ENCODE peak calls at places on chromosomes 4 and X, in ten cellular contexts. E, M, J, D, H, F, B, Y, O and C are unnamed samples.

GRCh38 chr4:40255722-40256281 is 59.0 kb downstream of the RHOH start:
- DNase-seq in E (no peak), M (peak; percentile 96), J (no peak), D (no peak), H (peak; percentile 97), F (no peak), B (peak; percentile 82), Y (no peak), O (peak; percentile 81), C (peak; percentile 70)

GRCh38 chrX:41033299-41033698 is 51.9 kb upstream of the USP9X start:
- DNase-seq in E (no peak), M (no peak), J (no peak), D (no peak), H (no peak), F (no peak), B (no peak), Y (no peak), O (no peak), C (no peak)

GRCh38 chr4:148926861-148927260 is 484.6 kb upstream of the NR3C2 start:
- DNase-seq in E (no peak), M (peak; percentile 4), J (no peak), D (no peak), H (no peak), F (peak; percentile 30), B (no peak), Y (no peak), O (peak; percentile 87), C (no peak)

GRCh38 chr4:144709159-144709558 is 63.2 kb downstream of the HHIP start:
- DNase-seq in E (no peak), M (peak; percentile 69), J (no peak), D (no peak), H (peak; percentile 75), F (no peak), B (peak; percentile 31), Y (no peak), O (no peak), C (no peak)

GRCh38 chr4:154719087-154719486 is 24.7 kb upstream of the LRAT start:
- DNase-seq in E (no peak), M (peak; percentile 53), J (no peak), D (no peak), H (peak; percentile 15), F (no peak), B (peak; percentile 33), Y (no peak), O (peak; percentile 3), C (peak; percentile 50)

GRCh38 chr4:140707325-140707724 is 48.9 kb downstream of the TBC1D9 start:
- DNase-seq in E (no peak), M (no peak), J (no peak), D (no peak), H (no peak), F (no peak), B (no peak), Y (no peak), O (no peak), C (no peak)

GRCh38 chr4:85682391-85682790 is 207.4 kb downstream of the ARHGAP24 start:
- DNase-seq in E (no peak), M (no peak), J (no peak), D (no peak), H (no peak), F (no peak), B (no peak), Y (no peak), O (no peak), C (no peak)

GRCh38 chr4:10879411-10880110 is 195.0 kb upstream of the CLNK start:
- DNase-seq in E (no peak), M (peak; percentile 7), J (no peak), D (no peak), H (no peak), F (no peak), B (peak; percentile 1), Y (no peak), O (peak; percentile 41), C (no peak)

GRCh38 chr4:1116837-1117236 is 3.5 kb upstream of the RNF212 start:
- DNase-seq in E (no peak), M (no peak), J (no peak), D (peak; percentile 58), H (peak; percentile 13), F (no peak), B (no peak), Y (no peak), O (peak; percentile 16), C (no peak)

GRCh38 chrX:24325231-24325630 is 11.4 kb upstream of the SUPT20HL2 start:
- DNase-seq in E (no peak), M (no peak), J (no peak), D (no peak), H (no peak), F (no peak), B (no peak), Y (no peak), O (no peak), C (no peak)

GRCh38 chr4:46329118-46329976 is 60.6 kb downstream of the GABRA2 start:
- DNase-seq in E (no peak), M (peak; percentile 82), J (peak; percentile 16), D (peak; percentile 63), H (no peak), F (no peak), B (peak; percentile 6), Y (no peak), O (no peak), C (peak; percentile 23)

GRCh38 chr4:138090145-138090917 is 151.8 kb downstream of the SLC7A11 start:
- DNase-seq in E (peak; percentile 11), M (peak; percentile 89), J (peak; percentile 51), D (peak; percentile 87), H (peak; percentile 86), F (no peak), B (peak; percentile 67), Y (peak; percentile 2), O (peak; percentile 89), C (peak; percentile 76)

GRCh38 chr4:13694256-13694655 is 66.7 kb upstream of the BOD1L1 start:
- DNase-seq in E (no peak), M (no peak), J (no peak), D (no peak), H (no peak), F (no peak), B (no peak), Y (no peak), O (no peak), C (no peak)

GRCh38 chr4:186657766-186658165 is 65.9 kb downstream of the FAT1 start:
- DNase-seq in E (no peak), M (peak; percentile 44), J (no peak), D (peak; percentile 23), H (peak; percentile 28), F (no peak), B (no peak), Y (no peak), O (peak; percentile 40), C (peak; percentile 68)

GRCh38 chr4:155434904-155435303 is 58.1 kb upstream of the MAP9 start:
- DNase-seq in E (no peak), M (peak; percentile 10), J (no peak), D (no peak), H (no peak), F (no peak), B (no peak), Y (no peak), O (no peak), C (no peak)

GRCh38 chrX:153499258-153499657 is 4.5 kb downstream of the BGN start:
- DNase-seq in E (no peak), M (no peak), J (no peak), D (no peak), H (no peak), F (no peak), B (no peak), Y (no peak), O (no peak), C (no peak)

GRCh38 chr4:79227896-79228295 is 98.0 kb downstream of the NAA11 start:
- DNase-seq in E (peak; percentile 44), M (peak; percentile 60), J (no peak), D (no peak), H (no peak), F (no peak), B (no peak), Y (no peak), O (peak; percentile 75), C (no peak)

GRCh38 chrX:40465735-40466551 is 114.8 kb upstream of the ATP6AP2 start:
- DNase-seq in E (no peak), M (no peak), J (no peak), D (no peak), H (no peak), F (no peak), B (no peak), Y (no peak), O (no peak), C (no peak)

GRCh38 chr4:76897522-76898384 is at the start of gene SOWAHB:
- DNase-seq in E (no peak), M (no peak), J (peak; percentile 44), D (no peak), H (no peak), F (peak; percentile 90), B (peak; percentile 81), Y (no peak), O (no peak), C (no peak)

GRCh38 chr4:7911044-7911578 is 28.6 kb downstream of the AFAP1 start:
- DNase-seq in E (no peak), M (peak; percentile 85), J (peak; percentile 81), D (no peak), H (peak; percentile 92), F (no peak), B (no peak), Y (no peak), O (peak; percentile 95), C (no peak)

GRCh38 chrX:148133099-148133725 is 152.1 kb downstream of the FMR1NB start:
- DNase-seq in E (no peak), M (peak; percentile 0), J (no peak), D (no peak), H (no peak), F (no peak), B (no peak), Y (no peak), O (peak; percentile 19), C (no peak)

GRCh38 chr4:104424368-104424921 is 70.2 kb downstream of the CXXC4 start:
- DNase-seq in E (no peak), M (no peak), J (no peak), D (peak; percentile 66), H (no peak), F (no peak), B (no peak), Y (no peak), O (no peak), C (no peak)

GRCh38 chr4:121758896-121759568 is 5.9 kb downstream of the SMIM43 start:
- DNase-seq in E (no peak), M (peak; percentile 68), J (no peak), D (no peak), H (no peak), F (no peak), B (no peak), Y (no peak), O (peak; percentile 22), C (no peak)

GRCh38 chrX:295136-295535 is 14.0 kb downstream of the PLCXD1 start:
- DNase-seq in E (no peak), M (no peak), J (no peak), D (no peak), H (no peak), F (peak; percentile 61), B (no peak), Y (no peak), O (no peak), C (no peak)

GRCh38 chr4:1975391-1975801 is 33.4 kb downstream of the NELFA start:
- DNase-seq in E (no peak), M (no peak), J (no peak), D (no peak), H (no peak), F (no peak), B (no peak), Y (no peak), O (peak; percentile 56), C (no peak)

GRCh38 chr4:74543247-74543670 is 98.3 kb downstream of the AREG start:
- DNase-seq in E (no peak), M (no peak), J (no peak), D (no peak), H (no peak), F (no peak), B (peak; percentile 76), Y (no peak), O (no peak), C (no peak)

GRCh38 chrX:46912673-46913491 is 661 bp downstream of the JADE3 start:
- DNase-seq in E (peak; percentile 35), M (peak; percentile 39), J (peak; percentile 72), D (peak; percentile 4), H (peak; percentile 58), F (peak; percentile 82), B (peak; percentile 46), Y (no peak), O (peak; percentile 54), C (no peak)

GRCh38 chrX:48958635-48959094 is 1.3 kb upstream of the OTUD5 start:
- DNase-seq in E (peak; percentile 37), M (peak; percentile 56), J (peak; percentile 18), D (no peak), H (peak; percentile 78), F (no peak), B (peak; percentile 37), Y (no peak), O (peak; percentile 71), C (peak; percentile 22)